ENCODE peak calls at places on chromosomes 2 and 18, in ten cellular contexts. One of them, this sample, is unnamed.
A peak's percentile ranks its signal among the peaks of the same experiment; 100 is the strongest.

GRCh38 chr2:154570501-154570900 is 128.0 kb upstream of the KCNJ3 start:
- DNase-seq in Calu3: no peak
- DNase-seq in mucosa of descending colon: no peak
- DNase-seq in neural progenitor cell: no peak
- DNase-seq in fibroblast of the aortic adventitia: no peak
- DNase-seq in heart left ventricle: no peak
- DNase-seq in fibroblast of mammary gland: no peak
- DNase-seq in CD4-positive, alpha-beta T cell: no peak
- DNase-seq in bronchial epithelial cell: no peak
- DNase-seq in BJ: no peak
- DNase-seq in this sample: no peak

GRCh38 chr2:223724831-223725230 is 112.6 kb downstream of the AP1S3 start:
- DNase-seq in Calu3: no peak
- DNase-seq in mucosa of descending colon: no peak
- DNase-seq in neural progenitor cell: no peak
- DNase-seq in fibroblast of the aortic adventitia: peak; percentile 15
- DNase-seq in heart left ventricle: no peak
- DNase-seq in fibroblast of mammary gland: peak; percentile 32
- DNase-seq in CD4-positive, alpha-beta T cell: no peak
- DNase-seq in bronchial epithelial cell: no peak
- DNase-seq in BJ: no peak
- DNase-seq in this sample: no peak

GRCh38 chr2:5725794-5726463 is 33.7 kb downstream of the SOX11 start:
- DNase-seq in Calu3: no peak
- DNase-seq in mucosa of descending colon: no peak
- DNase-seq in neural progenitor cell: peak; percentile 94
- DNase-seq in fibroblast of the aortic adventitia: no peak
- DNase-seq in heart left ventricle: no peak
- DNase-seq in fibroblast of mammary gland: no peak
- DNase-seq in CD4-positive, alpha-beta T cell: no peak
- DNase-seq in bronchial epithelial cell: no peak
- DNase-seq in BJ: no peak
- DNase-seq in this sample: no peak

GRCh38 chr18:58241877-58242276 is 197.9 kb downstream of the NEDD4L start:
- DNase-seq in Calu3: no peak
- DNase-seq in mucosa of descending colon: no peak
- DNase-seq in neural progenitor cell: no peak
- DNase-seq in fibroblast of the aortic adventitia: peak; percentile 90
- DNase-seq in heart left ventricle: no peak
- DNase-seq in fibroblast of mammary gland: peak; percentile 99
- DNase-seq in CD4-positive, alpha-beta T cell: no peak
- DNase-seq in bronchial epithelial cell: peak; percentile 86
- DNase-seq in BJ: no peak
- DNase-seq in this sample: no peak

GRCh38 chr2:162100579-162100978 is 26.6 kb upstream of the DPP4 start:
- DNase-seq in Calu3: no peak
- DNase-seq in mucosa of descending colon: no peak
- DNase-seq in neural progenitor cell: no peak
- DNase-seq in fibroblast of the aortic adventitia: no peak
- DNase-seq in heart left ventricle: no peak
- DNase-seq in fibroblast of mammary gland: no peak
- DNase-seq in CD4-positive, alpha-beta T cell: no peak
- DNase-seq in bronchial epithelial cell: no peak
- DNase-seq in BJ: no peak
- DNase-seq in this sample: no peak

GRCh38 chr18:3525870-3526420 is 76.0 kb downstream of the TGIF1 start:
- DNase-seq in Calu3: no peak
- DNase-seq in mucosa of descending colon: no peak
- DNase-seq in neural progenitor cell: no peak
- DNase-seq in fibroblast of the aortic adventitia: no peak
- DNase-seq in heart left ventricle: no peak
- DNase-seq in fibroblast of mammary gland: no peak
- DNase-seq in CD4-positive, alpha-beta T cell: peak; percentile 0
- DNase-seq in bronchial epithelial cell: no peak
- DNase-seq in BJ: no peak
- DNase-seq in this sample: no peak

GRCh38 chr2:212956665-212957064 is 194.7 kb downstream of the IKZF2 start:
- DNase-seq in Calu3: no peak
- DNase-seq in mucosa of descending colon: no peak
- DNase-seq in neural progenitor cell: no peak
- DNase-seq in fibroblast of the aortic adventitia: no peak
- DNase-seq in heart left ventricle: no peak
- DNase-seq in fibroblast of mammary gland: no peak
- DNase-seq in CD4-positive, alpha-beta T cell: no peak
- DNase-seq in bronchial epithelial cell: peak; percentile 47
- DNase-seq in BJ: no peak
- DNase-seq in this sample: no peak

GRCh38 chr2:117958186-117958585 is 55.7 kb downstream of the CCDC93 start:
- DNase-seq in Calu3: peak; percentile 6
- DNase-seq in mucosa of descending colon: no peak
- DNase-seq in neural progenitor cell: no peak
- DNase-seq in fibroblast of the aortic adventitia: peak; percentile 70
- DNase-seq in heart left ventricle: no peak
- DNase-seq in fibroblast of mammary gland: peak; percentile 69
- DNase-seq in CD4-positive, alpha-beta T cell: no peak
- DNase-seq in bronchial epithelial cell: peak; percentile 81
- DNase-seq in BJ: peak; percentile 56
- DNase-seq in this sample: no peak

GRCh38 chr2:111961663-111962062 is 63.3 kb downstream of the MERTK start:
- DNase-seq in Calu3: no peak
- DNase-seq in mucosa of descending colon: no peak
- DNase-seq in neural progenitor cell: no peak
- DNase-seq in fibroblast of the aortic adventitia: no peak
- DNase-seq in heart left ventricle: no peak
- DNase-seq in fibroblast of mammary gland: no peak
- DNase-seq in CD4-positive, alpha-beta T cell: no peak
- DNase-seq in bronchial epithelial cell: no peak
- DNase-seq in BJ: no peak
- DNase-seq in this sample: no peak

GRCh38 chr2:179596018-179596417 is 265.4 kb downstream of the ZNF385B start:
- DNase-seq in Calu3: no peak
- DNase-seq in mucosa of descending colon: no peak
- DNase-seq in neural progenitor cell: no peak
- DNase-seq in fibroblast of the aortic adventitia: peak; percentile 73
- DNase-seq in heart left ventricle: no peak
- DNase-seq in fibroblast of mammary gland: peak; percentile 93
- DNase-seq in CD4-positive, alpha-beta T cell: no peak
- DNase-seq in bronchial epithelial cell: peak; percentile 90
- DNase-seq in BJ: no peak
- DNase-seq in this sample: no peak

GRCh38 chr2:201450910-201451329 is 338 bp downstream of the TRAK2 start:
- DNase-seq in Calu3: no peak
- DNase-seq in mucosa of descending colon: no peak
- DNase-seq in neural progenitor cell: peak; percentile 45
- DNase-seq in fibroblast of the aortic adventitia: peak; percentile 61
- DNase-seq in heart left ventricle: no peak
- DNase-seq in fibroblast of mammary gland: peak; percentile 47
- DNase-seq in CD4-positive, alpha-beta T cell: no peak
- DNase-seq in bronchial epithelial cell: peak; percentile 27
- DNase-seq in BJ: no peak
- DNase-seq in this sample: no peak

GRCh38 chr2:201448701-201449100 is 2.6 kb downstream of the TRAK2 start:
- DNase-seq in Calu3: no peak
- DNase-seq in mucosa of descending colon: peak; percentile 30
- DNase-seq in neural progenitor cell: no peak
- DNase-seq in fibroblast of the aortic adventitia: no peak
- DNase-seq in heart left ventricle: no peak
- DNase-seq in fibroblast of mammary gland: no peak
- DNase-seq in CD4-positive, alpha-beta T cell: peak; percentile 38
- DNase-seq in bronchial epithelial cell: peak; percentile 73
- DNase-seq in BJ: no peak
- DNase-seq in this sample: no peak

GRCh38 chr2:201452856-201453643 is 1.5 kb downstream of the STRADB start:
- DNase-seq in Calu3: no peak
- DNase-seq in mucosa of descending colon: no peak
- DNase-seq in neural progenitor cell: no peak
- DNase-seq in fibroblast of the aortic adventitia: no peak
- DNase-seq in heart left ventricle: no peak
- DNase-seq in fibroblast of mammary gland: no peak
- DNase-seq in CD4-positive, alpha-beta T cell: no peak
- DNase-seq in bronchial epithelial cell: no peak
- DNase-seq in BJ: no peak
- DNase-seq in this sample: no peak

GRCh38 chr2:201452058-201452736 is 657 bp downstream of the STRADB start:
- DNase-seq in Calu3: no peak
- DNase-seq in mucosa of descending colon: no peak
- DNase-seq in neural progenitor cell: no peak
- DNase-seq in fibroblast of the aortic adventitia: peak; percentile 43
- DNase-seq in heart left ventricle: no peak
- DNase-seq in fibroblast of mammary gland: peak; percentile 48
- DNase-seq in CD4-positive, alpha-beta T cell: no peak
- DNase-seq in bronchial epithelial cell: peak; percentile 25
- DNase-seq in BJ: no peak
- DNase-seq in this sample: no peak

GRCh38 chr2:201451330-201452057 is at the start of the genes STRADB and TRAK2:
- DNase-seq in Calu3: peak; percentile 93
- DNase-seq in mucosa of descending colon: peak; percentile 97
- DNase-seq in neural progenitor cell: peak; percentile 97
- DNase-seq in fibroblast of the aortic adventitia: peak; percentile 90
- DNase-seq in heart left ventricle: peak; percentile 97
- DNase-seq in fibroblast of mammary gland: peak; percentile 91
- DNase-seq in CD4-positive, alpha-beta T cell: peak; percentile 93
- DNase-seq in bronchial epithelial cell: peak; percentile 84
- DNase-seq in BJ: peak; percentile 82
- DNase-seq in this sample: peak; percentile 42
- TF ChIP-seq CTCF in Calu3: peak; percentile 25
- TF ChIP-seq CTCF in mucosa of descending colon: no peak
- TF ChIP-seq CTCF in neural progenitor cell: peak; percentile 52
- TF ChIP-seq CTCF in fibroblast of the aortic adventitia: peak; percentile 27
- TF ChIP-seq CTCF in heart left ventricle: peak; percentile 21
- TF ChIP-seq CTCF in fibroblast of mammary gland: no peak
- TF ChIP-seq CTCF in CD4-positive, alpha-beta T cell: no peak
- TF ChIP-seq CTCF in bronchial epithelial cell: peak; percentile 41
- TF ChIP-seq CTCF in BJ: peak; percentile 35
- TF ChIP-seq CTCF in this sample: no peak

GRCh38 chr2:86518498-86518897 is 44.7 kb downstream of the CHMP3 start:
- DNase-seq in Calu3: peak; percentile 10
- DNase-seq in mucosa of descending colon: no peak
- DNase-seq in neural progenitor cell: peak; percentile 43
- DNase-seq in fibroblast of the aortic adventitia: peak; percentile 26
- DNase-seq in heart left ventricle: no peak
- DNase-seq in fibroblast of mammary gland: peak; percentile 17
- DNase-seq in CD4-positive, alpha-beta T cell: peak; percentile 34
- DNase-seq in bronchial epithelial cell: no peak
- DNase-seq in BJ: no peak
- DNase-seq in this sample: no peak
- TF ChIP-seq CTCF in Calu3: peak; percentile 28
- TF ChIP-seq CTCF in mucosa of descending colon: no peak
- TF ChIP-seq CTCF in neural progenitor cell: peak; percentile 44
- TF ChIP-seq CTCF in fibroblast of the aortic adventitia: peak; percentile 51
- TF ChIP-seq CTCF in heart left ventricle: peak; percentile 45
- TF ChIP-seq CTCF in fibroblast of mammary gland: peak; percentile 40
- TF ChIP-seq CTCF in CD4-positive, alpha-beta T cell: peak; percentile 70
- TF ChIP-seq CTCF in bronchial epithelial cell: peak; percentile 33
- TF ChIP-seq CTCF in BJ: peak; percentile 41
- TF ChIP-seq CTCF in this sample: peak; percentile 36

DNA sequence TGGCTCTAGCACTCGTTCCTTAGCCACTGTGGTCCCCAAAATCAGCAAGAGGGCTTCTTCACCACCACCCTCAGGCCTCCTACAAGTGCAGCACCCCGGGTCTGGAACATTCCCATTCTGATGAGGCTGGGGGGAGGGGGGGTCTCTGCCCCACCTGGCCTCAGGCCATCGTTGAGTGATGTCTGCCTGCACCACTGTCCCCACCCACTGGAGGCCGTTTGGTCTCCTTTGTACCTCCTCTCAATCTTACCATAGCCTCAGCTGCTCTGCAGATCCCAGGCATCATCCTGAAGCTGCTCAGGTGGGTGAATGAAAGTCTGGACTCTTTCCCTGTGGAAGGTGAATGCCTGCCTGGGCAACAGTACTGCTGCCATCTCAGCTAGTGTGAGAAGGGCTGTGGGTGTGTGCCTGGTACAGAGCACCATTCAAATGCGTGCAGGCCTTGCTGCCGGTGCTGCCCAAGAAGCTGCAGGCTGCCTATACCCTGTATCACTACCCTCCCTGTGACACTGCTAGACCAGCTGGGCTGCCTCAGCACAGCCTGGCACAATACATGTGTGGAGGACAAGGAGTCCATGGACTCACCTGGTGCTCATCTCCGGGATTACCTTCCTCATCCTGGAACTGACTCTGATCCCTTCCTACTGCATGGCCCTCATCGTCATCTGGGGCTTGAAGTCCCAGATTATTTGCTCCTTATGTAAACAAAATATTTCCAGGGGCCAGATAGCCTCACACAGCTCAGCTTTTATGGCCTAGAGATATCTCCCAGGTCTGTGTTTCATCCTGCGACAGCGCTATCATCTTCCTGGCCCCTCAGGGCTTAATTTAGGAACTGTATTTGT is 42.5 kb downstream of the WDR75 start:
- DNase-seq in Calu3: no peak
- DNase-seq in mucosa of descending colon: no peak
- DNase-seq in neural progenitor cell: no peak
- DNase-seq in fibroblast of the aortic adventitia: no peak
- DNase-seq in heart left ventricle: no peak
- DNase-seq in fibroblast of mammary gland: no peak
- DNase-seq in CD4-positive, alpha-beta T cell: no peak
- DNase-seq in bronchial epithelial cell: no peak
- DNase-seq in BJ: no peak
- DNase-seq in this sample: no peak
- TF ChIP-seq CTCF in Calu3: no peak
- TF ChIP-seq CTCF in mucosa of descending colon: no peak
- TF ChIP-seq CTCF in neural progenitor cell: no peak
- TF ChIP-seq CTCF in fibroblast of the aortic adventitia: no peak
- TF ChIP-seq CTCF in heart left ventricle: no peak
- TF ChIP-seq CTCF in fibroblast of mammary gland: no peak
- TF ChIP-seq CTCF in CD4-positive, alpha-beta T cell: no peak
- TF ChIP-seq CTCF in bronchial epithelial cell: no peak
- TF ChIP-seq CTCF in BJ: no peak
- TF ChIP-seq CTCF in this sample: no peak

GRCh38 chr2:40357667-40358066 is 94.2 kb downstream of the SLC8A1 start:
- DNase-seq in Calu3: no peak
- DNase-seq in mucosa of descending colon: no peak
- DNase-seq in neural progenitor cell: no peak
- DNase-seq in fibroblast of the aortic adventitia: no peak
- DNase-seq in heart left ventricle: no peak
- DNase-seq in fibroblast of mammary gland: peak; percentile 40
- DNase-seq in CD4-positive, alpha-beta T cell: no peak
- DNase-seq in bronchial epithelial cell: no peak
- DNase-seq in BJ: no peak
- DNase-seq in this sample: no peak

GRCh38 chr2:40363631-40364030 is 88.3 kb downstream of the SLC8A1 start:
- DNase-seq in Calu3: no peak
- DNase-seq in mucosa of descending colon: no peak
- DNase-seq in neural progenitor cell: no peak
- DNase-seq in fibroblast of the aortic adventitia: peak; percentile 41
- DNase-seq in heart left ventricle: no peak
- DNase-seq in fibroblast of mammary gland: peak; percentile 67
- DNase-seq in CD4-positive, alpha-beta T cell: no peak
- DNase-seq in bronchial epithelial cell: peak; percentile 83
- DNase-seq in BJ: no peak
- DNase-seq in this sample: no peak

GRCh38 chr2:40358783-40359182 is 93.1 kb downstream of the SLC8A1 start:
- DNase-seq in Calu3: no peak
- DNase-seq in mucosa of descending colon: no peak
- DNase-seq in neural progenitor cell: no peak
- DNase-seq in fibroblast of the aortic adventitia: no peak
- DNase-seq in heart left ventricle: no peak
- DNase-seq in fibroblast of mammary gland: no peak
- DNase-seq in CD4-positive, alpha-beta T cell: no peak
- DNase-seq in bronchial epithelial cell: peak; percentile 21
- DNase-seq in BJ: no peak
- DNase-seq in this sample: no peak

GRCh38 chr2:40361478-40361877 is 90.4 kb downstream of the SLC8A1 start:
- DNase-seq in Calu3: no peak
- DNase-seq in mucosa of descending colon: no peak
- DNase-seq in neural progenitor cell: no peak
- DNase-seq in fibroblast of the aortic adventitia: no peak
- DNase-seq in heart left ventricle: no peak
- DNase-seq in fibroblast of mammary gland: no peak
- DNase-seq in CD4-positive, alpha-beta T cell: no peak
- DNase-seq in bronchial epithelial cell: no peak
- DNase-seq in BJ: no peak
- DNase-seq in this sample: no peak

GRCh38 chr2:40360652-40361051 is 91.2 kb downstream of the SLC8A1 start:
- DNase-seq in Calu3: peak; percentile 24
- DNase-seq in mucosa of descending colon: no peak
- DNase-seq in neural progenitor cell: no peak
- DNase-seq in fibroblast of the aortic adventitia: peak; percentile 27
- DNase-seq in heart left ventricle: no peak
- DNase-seq in fibroblast of mammary gland: no peak
- DNase-seq in CD4-positive, alpha-beta T cell: no peak
- DNase-seq in bronchial epithelial cell: peak; percentile 24
- DNase-seq in BJ: no peak
- DNase-seq in this sample: no peak
- TF ChIP-seq CTCF in Calu3: no peak
- TF ChIP-seq CTCF in mucosa of descending colon: no peak
- TF ChIP-seq CTCF in neural progenitor cell: no peak
- TF ChIP-seq CTCF in fibroblast of the aortic adventitia: no peak
- TF ChIP-seq CTCF in heart left ventricle: no peak
- TF ChIP-seq CTCF in fibroblast of mammary gland: no peak
- TF ChIP-seq CTCF in CD4-positive, alpha-beta T cell: no peak
- TF ChIP-seq CTCF in bronchial epithelial cell: no peak
- TF ChIP-seq CTCF in BJ: no peak
- TF ChIP-seq CTCF in this sample: no peak

This sample was measured in D721Med.